ENCODE peak calls at places on chromosome 19, in six cellular contexts. One of them, this sample, is unnamed.

GRCh38 chr19:55472463-55472862 is 4.0 kb upstream of the ZNF628 start:
- DNase-seq in AG20443: peak
- DNase-seq in astrocyte of the spinal cord: peak
- DNase-seq in nucleus accumbens: no peak
- DNase-seq in amygdala: no peak
- DNase-seq in heart left ventricle: no peak
- DNase-seq in this sample: no peak

GRCh38 chr19:31761281-31761913 is 412.2 kb upstream of the TSHZ3 start:
- DNase-seq in astrocyte of the spinal cord: no peak
- DNase-seq in AG20443: no peak
- DNase-seq in amygdala: no peak
- DNase-seq in heart left ventricle: no peak
- DNase-seq in nucleus accumbens: no peak
- DNase-seq in this sample: no peak

GRCh38 chr19:14048439-14049153 is 13.3 kb downstream of the PALM3 start:
- DNase-seq in heart left ventricle: no peak
- DNase-seq in amygdala: no peak
- DNase-seq in nucleus accumbens: peak
- DNase-seq in AG20443: peak
- DNase-seq in astrocyte of the spinal cord: no peak
- DNase-seq in this sample: no peak

GRCh38 chr19:40908981-40909380 is 26.9 kb upstream of the CYP2A7 start:
- DNase-seq in heart left ventricle: no peak
- DNase-seq in nucleus accumbens: no peak
- DNase-seq in amygdala: no peak
- DNase-seq in AG20443: no peak
- DNase-seq in astrocyte of the spinal cord: peak
- DNase-seq in this sample: no peak

GRCh38 chr19:39160523-39160861 is 34.9 kb downstream of the PAK4 start:
- DNase-seq in heart left ventricle: no peak
- DNase-seq in astrocyte of the spinal cord: peak
- DNase-seq in AG20443: peak
- DNase-seq in nucleus accumbens: no peak
- DNase-seq in amygdala: no peak
- DNase-seq in this sample: no peak

GRCh38 chr19:10086904-10087256 is 763 bp downstream of the SHFL start:
- DNase-seq in amygdala: no peak
- DNase-seq in nucleus accumbens: no peak
- DNase-seq in AG20443: no peak
- DNase-seq in heart left ventricle: no peak
- DNase-seq in astrocyte of the spinal cord: no peak
- DNase-seq in this sample: no peak

GRCh38 chr19:31054430-31054829 is 294.8 kb downstream of the TSHZ3 start:
- DNase-seq in AG20443: peak
- DNase-seq in astrocyte of the spinal cord: peak
- DNase-seq in nucleus accumbens: no peak
- DNase-seq in heart left ventricle: peak
- DNase-seq in amygdala: no peak
- DNase-seq in this sample: no peak

GRCh38 chr19:12778020-12778904 is 2.9 kb upstream of the HOOK2 start:
- DNase-seq in nucleus accumbens: peak
- DNase-seq in AG20443: peak
- DNase-seq in heart left ventricle: peak
- DNase-seq in amygdala: peak
- DNase-seq in astrocyte of the spinal cord: peak
- DNase-seq in this sample: peak

GRCh38 chr19:55484571-55485438 is at the start of gene NAT14:
- DNase-seq in astrocyte of the spinal cord: peak
- DNase-seq in AG20443: peak
- DNase-seq in amygdala: no peak
- DNase-seq in heart left ventricle: peak
- DNase-seq in nucleus accumbens: peak
- DNase-seq in this sample: peak

GRCh38 chr19:51002542-51003311 is 1.3 kb upstream of the KLK8 start:
- DNase-seq in heart left ventricle: no peak
- DNase-seq in amygdala: no peak
- DNase-seq in AG20443: no peak
- DNase-seq in nucleus accumbens: no peak
- DNase-seq in astrocyte of the spinal cord: no peak
- DNase-seq in this sample: no peak

GRCh38 chr19:7458675-7459074 is 30.2 kb downstream of the PEX11G start:
- DNase-seq in AG20443: no peak
- DNase-seq in amygdala: no peak
- DNase-seq in nucleus accumbens: no peak
- DNase-seq in heart left ventricle: no peak
- DNase-seq in astrocyte of the spinal cord: no peak
- DNase-seq in this sample: no peak

GRCh38 chr19:3108775-3109174 is 14.6 kb downstream of the GNA11 start:
- DNase-seq in nucleus accumbens: peak
- DNase-seq in AG20443: peak
- DNase-seq in heart left ventricle: peak
- DNase-seq in amygdala: no peak
- DNase-seq in astrocyte of the spinal cord: peak
- DNase-seq in this sample: peak

GRCh38 chr19:55697698-55698097 is 22.7 kb downstream of the EPN1 start:
- DNase-seq in AG20443: no peak
- DNase-seq in nucleus accumbens: no peak
- DNase-seq in astrocyte of the spinal cord: no peak
- DNase-seq in heart left ventricle: no peak
- DNase-seq in amygdala: no peak
- DNase-seq in this sample: no peak

GRCh38 chr19:16327911-16328823 is 3.5 kb downstream of the KLF2 start:
- DNase-seq in heart left ventricle: peak
- DNase-seq in nucleus accumbens: peak
- DNase-seq in amygdala: no peak
- DNase-seq in astrocyte of the spinal cord: peak
- DNase-seq in AG20443: peak
- DNase-seq in this sample: peak

GRCh38 chr19:11261902-11262839 is at the start of gene DOCK6:
- DNase-seq in nucleus accumbens: no peak
- DNase-seq in AG20443: peak
- DNase-seq in astrocyte of the spinal cord: no peak
- DNase-seq in heart left ventricle: no peak
- DNase-seq in amygdala: no peak
- DNase-seq in this sample: no peak

GRCh38 chr19:51689751-51690358 is 3.3 kb upstream of the SPACA6 start:
- DNase-seq in nucleus accumbens: peak
- DNase-seq in AG20443: no peak
- DNase-seq in amygdala: peak
- DNase-seq in heart left ventricle: peak
- DNase-seq in astrocyte of the spinal cord: peak
- DNase-seq in this sample: no peak

GRCh38 chr19:49896863-49897621 is at the start of gene IL4I1:
- DNase-seq in nucleus accumbens: no peak
- DNase-seq in heart left ventricle: no peak
- DNase-seq in amygdala: no peak
- DNase-seq in AG20443: peak
- DNase-seq in astrocyte of the spinal cord: peak
- DNase-seq in this sample: no peak

GRCh38 chr19:49858591-49858985 is 7.6 kb downstream of the PTOV1 start:
- DNase-seq in heart left ventricle: no peak
- DNase-seq in AG20443: no peak
- DNase-seq in nucleus accumbens: peak
- DNase-seq in amygdala: peak
- DNase-seq in astrocyte of the spinal cord: no peak
- DNase-seq in this sample: no peak

GRCh38 chr19:55670280-55671053 is 4.6 kb upstream of the EPN1 start:
- DNase-seq in AG20443: no peak
- DNase-seq in amygdala: no peak
- DNase-seq in nucleus accumbens: no peak
- DNase-seq in heart left ventricle: no peak
- DNase-seq in astrocyte of the spinal cord: no peak
- DNase-seq in this sample: no peak

GRCh38 chr19:48372904-48373303 is 8.7 kb downstream of the SYNGR4 start:
- DNase-seq in heart left ventricle: no peak
- DNase-seq in amygdala: no peak
- DNase-seq in AG20443: no peak
- DNase-seq in astrocyte of the spinal cord: no peak
- DNase-seq in nucleus accumbens: peak
- DNase-seq in this sample: no peak

GRCh38 chr19:56689198-56689597 is 17.6 kb upstream of the ZNF835 start:
- DNase-seq in astrocyte of the spinal cord: no peak
- DNase-seq in heart left ventricle: no peak
- DNase-seq in nucleus accumbens: no peak
- DNase-seq in amygdala: no peak
- DNase-seq in AG20443: no peak
- DNase-seq in this sample: peak

GRCh38 chr19:33665776-33666175 is 44.0 kb downstream of the CHST8 start:
- DNase-seq in nucleus accumbens: no peak
- DNase-seq in amygdala: no peak
- DNase-seq in heart left ventricle: no peak
- DNase-seq in AG20443: no peak
- DNase-seq in astrocyte of the spinal cord: no peak
- DNase-seq in this sample: no peak

GRCh38 chr19:48844472-48844871 is 8.2 kb upstream of the HSD17B14 start:
- DNase-seq in nucleus accumbens: no peak
- DNase-seq in amygdala: no peak
- DNase-seq in heart left ventricle: no peak
- DNase-seq in AG20443: peak
- DNase-seq in astrocyte of the spinal cord: peak
- DNase-seq in this sample: no peak

GRCh38 chr19:16223746-16224145 is 26.0 kb downstream of the AP1M1 start:
- DNase-seq in amygdala: no peak
- DNase-seq in astrocyte of the spinal cord: no peak
- DNase-seq in AG20443: no peak
- DNase-seq in nucleus accumbens: no peak
- DNase-seq in heart left ventricle: no peak
- DNase-seq in this sample: no peak

GRCh38 chr19:17311455-17312248 is 2.3 kb downstream of the DDA1 start:
- DNase-seq in AG20443: peak
- DNase-seq in nucleus accumbens: no peak
- DNase-seq in heart left ventricle: no peak
- DNase-seq in amygdala: no peak
- DNase-seq in astrocyte of the spinal cord: peak
- DNase-seq in this sample: no peak

GRCh38 chr19:45676851-45677263 is 8.8 kb downstream of the GIPR start:
- DNase-seq in amygdala: no peak
- DNase-seq in nucleus accumbens: no peak
- DNase-seq in astrocyte of the spinal cord: no peak
- DNase-seq in AG20443: no peak
- DNase-seq in heart left ventricle: no peak
- DNase-seq in this sample: no peak

GRCh38 chr19:5914946-5915781 is 1.1 kb downstream of the CAPS start:
- DNase-seq in heart left ventricle: no peak
- DNase-seq in amygdala: no peak
- DNase-seq in astrocyte of the spinal cord: no peak
- DNase-seq in AG20443: no peak
- DNase-seq in nucleus accumbens: no peak
- DNase-seq in this sample: no peak

GRCh38 chr19:1690570-1691307 is 38.3 kb upstream of the TCF3 start:
- DNase-seq in astrocyte of the spinal cord: no peak
- DNase-seq in AG20443: peak
- DNase-seq in heart left ventricle: no peak
- DNase-seq in nucleus accumbens: no peak
- DNase-seq in amygdala: no peak
- DNase-seq in this sample: no peak

GRCh38 chr19:46378268-46378667 is 31.4 kb downstream of the PPP5C start:
- DNase-seq in nucleus accumbens: no peak
- DNase-seq in heart left ventricle: no peak
- DNase-seq in astrocyte of the spinal cord: peak
- DNase-seq in AG20443: peak
- DNase-seq in amygdala: no peak
- DNase-seq in this sample: no peak

GRCh38 chr19:4710281-4710600 is 13.4 kb downstream of the DPP9 start:
- DNase-seq in astrocyte of the spinal cord: no peak
- DNase-seq in AG20443: no peak
- DNase-seq in amygdala: no peak
- DNase-seq in heart left ventricle: no peak
- DNase-seq in nucleus accumbens: no peak
- DNase-seq in this sample: no peak

GRCh38 chr19:2787115-2787514 is 1.8 kb downstream of the THOP1 start:
- DNase-seq in amygdala: no peak
- DNase-seq in AG20443: no peak
- DNase-seq in astrocyte of the spinal cord: no peak
- DNase-seq in nucleus accumbens: no peak
- DNase-seq in heart left ventricle: no peak
- DNase-seq in this sample: no peak